ENCODE peak calls at places on chromosomes 13 and 19, in five cellular contexts. B is IMR-90, P is neuronal stem cell, G is mesendoderm, F is H1. Q is an unnamed sample.

GRCh38 chr13:93290503-93290902 is 63.9 kb downstream of the GPC6 start:
- DNase-seq in B (peak; percentile 46), P (no peak), G (no peak), F (no peak), Q (peak; percentile 3)

GRCh38 chr13:100040196-100040595 is 48.7 kb upstream of the PCCA start:
- DNase-seq in B (no peak), F (no peak), P (no peak), G (no peak), Q (no peak)

GRCh38 chr19:23345838-23346237 is 49.4 kb downstream of the ZNF91 start:
- DNase-seq in G (peak; percentile 63), B (no peak), P (no peak), F (peak; percentile 48), Q (no peak)

GRCh38 chr19:55082023-55082851 is 6.6 kb downstream of the EPS8L1 start:
- DNase-seq in B (peak; percentile 42), F (peak; percentile 74), G (peak; percentile 74), P (no peak), Q (no peak)

GRCh38 chr13:20505405-20506366 is 20.0 kb downstream of the CRYL1 start:
- DNase-seq in G (no peak), F (no peak), B (no peak), P (no peak), Q (no peak)

GRCh38 chr19:33654840-33655508 is 33.2 kb downstream of the CHST8 start:
- DNase-seq in F (no peak), G (no peak), P (no peak), B (no peak), Q (no peak)

GRCh38 chr19:17579523-17580244 is 24.2 kb downstream of the COLGALT1 start:
- DNase-seq in G (peak; percentile 90), F (peak; percentile 95), B (peak; percentile 26), P (peak; percentile 45), Q (peak; percentile 66)

GRCh38 chr13:50082426-50083283 is 67.4 kb downstream of the KCNRG start:
- DNase-seq in F (peak; percentile 62), B (peak; percentile 68), G (peak; percentile 91), P (peak; percentile 74), Q (peak; percentile 85)

GRCh38 chr19:58538257-58539168 is 5.4 kb upstream of the TRIM28 start:
- DNase-seq in P (peak; percentile 71), B (no peak), G (peak; percentile 94), F (peak; percentile 88), Q (no peak)

GRCh38 chr19:6084821-6085220 is 25.5 kb downstream of the RFX2 start:
- DNase-seq in F (no peak), B (no peak), P (no peak), G (no peak), Q (no peak)
- H2BK5ac ChIP-seq in F (no peak overlapping the region), B (no peak overlapping the region), P (no peak overlapping the region), G (no peak overlapping the region), Q (no peak overlapping the region)

GRCh38 chr13:51955841-51956603 is 55.2 kb downstream of the ATP7B start:
- DNase-seq in G (peak; percentile 20), F (no peak), P (no peak), B (no peak), Q (no peak)

GRCh38 chr13:51946163-51946669 is 65.0 kb downstream of the ATP7B start:
- DNase-seq in P (no peak), B (no peak), F (no peak), G (no peak), Q (no peak)

GRCh38 chr13:51955281-51955771 is 55.9 kb downstream of the ATP7B start:
- DNase-seq in B (no peak), F (no peak), P (no peak), G (no peak), Q (no peak)

GRCh38 chr13:51953347-51953746 is 57.9 kb downstream of the ATP7B start:
- DNase-seq in P (no peak), F (no peak), B (no peak), G (no peak), Q (no peak)

DNA sequence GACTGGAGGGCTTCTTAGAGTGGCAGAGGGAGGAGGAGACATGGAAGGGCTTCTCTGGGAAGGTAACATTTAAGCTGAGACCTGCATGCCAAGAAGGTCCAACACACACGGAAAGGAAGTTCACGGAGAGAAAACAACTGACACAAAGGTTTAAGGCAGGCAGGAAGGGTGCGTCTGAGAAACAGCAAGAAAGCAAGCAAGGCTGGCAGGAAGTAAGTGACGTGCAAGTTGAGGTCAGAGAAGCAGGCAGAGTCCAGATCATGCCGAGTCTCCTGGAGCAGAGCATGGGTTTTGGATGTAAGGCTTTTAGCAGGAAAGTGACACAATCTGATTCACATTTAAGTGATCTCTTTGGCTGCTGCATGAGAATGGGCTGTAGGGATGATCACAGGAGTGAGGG is 60.5 kb downstream of the ATP7B start:
- DNase-seq in G (no peak), B (no peak), P (no peak), F (no peak), Q (no peak)
- H3K4me3 ChIP-seq in G (no peak overlapping the region), B (no peak overlapping the region), P (no peak overlapping the region), F (no peak overlapping the region), Q (no peak overlapping the region)

DNA sequence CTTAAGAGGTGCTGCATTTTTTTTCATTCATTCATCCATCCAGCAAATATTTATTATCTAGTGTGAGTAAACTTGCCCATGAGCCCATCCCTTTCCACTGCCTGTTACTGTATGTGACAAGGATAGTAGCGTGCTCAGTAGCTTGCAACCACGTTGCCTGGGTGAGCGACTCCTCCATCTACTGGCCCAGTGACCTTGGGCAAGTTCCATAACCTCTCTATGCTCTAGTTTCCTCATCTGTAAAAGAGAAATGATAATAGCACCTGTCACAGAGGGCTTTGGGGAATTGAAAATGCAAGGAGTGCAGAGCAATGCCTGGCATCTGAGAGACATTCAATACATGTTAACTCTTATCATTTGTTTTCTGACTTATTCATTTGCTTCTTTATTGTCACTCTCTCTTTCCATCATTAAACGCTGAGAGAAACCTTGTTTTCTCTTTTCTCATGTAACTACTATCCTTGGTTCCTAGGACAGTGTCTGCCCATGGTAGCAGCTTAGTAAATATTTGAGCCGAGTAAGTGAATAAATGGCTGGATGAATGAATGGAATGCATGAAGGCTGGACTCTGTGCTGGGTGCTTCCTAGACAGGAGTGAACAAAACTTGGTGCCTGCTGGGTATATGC is 19.9 kb downstream of the LRCH1 start:
- DNase-seq in F (no peak), P (no peak), G (no peak), B (no peak), Q (peak; percentile 26)
- H3K9ac ChIP-seq in F (no peak overlapping the region), P (no peak overlapping the region), G (no peak overlapping the region), B (no peak overlapping the region), Q (no peak overlapping the region)

GRCh38 chr19:38033658-38034150 is 126.7 kb downstream of the SIPA1L3 start:
- DNase-seq in P (no peak), G (peak; percentile 83), B (no peak), F (no peak), Q (peak; percentile 93)

GRCh38 chr19:38031423-38031770 is 124.4 kb downstream of the SIPA1L3 start:
- DNase-seq in G (no peak), B (peak; percentile 87), F (no peak), P (no peak), Q (no peak)

GRCh38 chr19:38030681-38031422 is 123.8 kb downstream of the SIPA1L3 start:
- DNase-seq in B (no peak), G (no peak), F (no peak), P (no peak), Q (no peak)

GRCh38 chr19:38032951-38033350 is 125.9 kb downstream of the SIPA1L3 start:
- DNase-seq in F (no peak), P (no peak), G (no peak), B (no peak), Q (no peak)

DNA sequence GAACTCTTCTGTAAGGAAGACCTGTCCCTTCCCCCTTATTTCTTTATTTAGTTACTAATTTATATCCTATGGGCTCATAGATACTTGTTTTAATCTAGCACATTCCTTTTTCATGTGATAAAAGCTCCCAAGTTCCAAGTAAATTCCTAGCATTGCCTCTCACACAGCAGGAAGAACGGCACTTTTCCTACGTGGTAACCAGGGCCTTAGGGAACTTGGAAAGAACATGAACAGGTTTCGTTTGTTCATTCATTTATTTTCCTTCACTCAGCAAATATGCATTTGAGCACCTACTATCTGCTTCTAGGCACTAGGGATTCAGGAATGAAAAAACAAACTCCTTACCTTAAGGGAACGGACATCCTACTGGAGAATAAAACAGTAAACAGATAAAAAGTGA is 125.1 kb downstream of the SIPA1L3 start:
- DNase-seq in P (no peak), F (no peak), B (peak; percentile 74), G (peak; percentile 57), Q (peak; percentile 74)
- H2BK5ac ChIP-seq in P (no peak overlapping the region), F (no peak overlapping the region), B (peak overlapping the region; percentile 86), G (no peak overlapping the region), Q (no peak overlapping the region)

GRCh38 chr19:2040647-2041435 is 10.2 kb downstream of the MKNK2 start:
- DNase-seq in G (no peak), P (no peak), F (no peak), B (no peak), Q (no peak)
- H3K4me3 ChIP-seq in G (no peak overlapping the region), P (peak overlapping the region; percentile 58), F (no peak overlapping the region), B (no peak overlapping the region), Q (no peak overlapping the region)

GRCh38 chr19:29715695-29716581 is 877 bp upstream of the C19orf12 start:
- DNase-seq in B (no peak), P (no peak), G (peak; percentile 50), F (no peak), Q (peak; percentile 30)

GRCh38 chr19:29714953-29715694 is at the start of gene C19orf12:
- DNase-seq in G (peak; percentile 57), F (peak; percentile 77), B (peak; percentile 23), P (peak; percentile 40), Q (peak; percentile 57)

GRCh38 chr19:29712744-29713516 is 2.1 kb downstream of the C19orf12 start:
- DNase-seq in B (no peak), P (no peak), G (peak; percentile 54), F (no peak), Q (no peak)

GRCh38 chr19:29717051-29717450 is 2.0 kb upstream of the C19orf12 start:
- DNase-seq in B (no peak), G (no peak), F (no peak), P (no peak), Q (no peak)

DNA sequence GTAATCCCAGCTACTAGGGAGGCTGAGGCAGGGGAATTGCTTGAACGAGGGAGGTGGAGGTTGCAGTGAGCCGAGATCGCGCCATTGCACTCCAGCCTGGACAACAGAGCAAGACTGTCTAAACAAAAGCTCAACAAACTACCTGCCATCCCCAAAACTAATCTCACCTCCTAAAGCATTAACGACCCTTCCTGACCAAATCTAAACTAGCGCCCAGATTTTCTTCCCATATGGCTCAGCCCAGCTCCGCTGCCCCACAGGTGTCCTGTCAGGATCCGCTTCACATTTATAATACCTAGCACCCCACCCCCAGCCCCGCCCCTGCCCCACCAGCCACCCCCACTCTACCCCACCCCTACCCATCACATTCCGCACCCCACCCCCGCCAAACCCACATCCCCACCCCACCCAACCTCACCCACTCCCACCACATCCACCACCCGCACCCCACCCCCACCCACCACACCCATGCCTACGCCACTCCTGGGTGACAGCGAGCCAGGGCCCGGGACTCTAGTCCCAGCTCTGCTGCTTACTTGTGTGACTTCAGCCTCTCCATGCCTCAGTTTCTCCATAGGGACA is 599 bp downstream of the C19orf12 start:
- DNase-seq in G (no peak), F (no peak), B (no peak), P (no peak), Q (no peak)
- H3K9ac ChIP-seq in G (peak overlapping the region; percentile 83), F (no peak overlapping the region), B (peak overlapping the region; percentile 96), P (peak overlapping the region; percentile 84), Q (peak overlapping the region; percentile 99)

DNA sequence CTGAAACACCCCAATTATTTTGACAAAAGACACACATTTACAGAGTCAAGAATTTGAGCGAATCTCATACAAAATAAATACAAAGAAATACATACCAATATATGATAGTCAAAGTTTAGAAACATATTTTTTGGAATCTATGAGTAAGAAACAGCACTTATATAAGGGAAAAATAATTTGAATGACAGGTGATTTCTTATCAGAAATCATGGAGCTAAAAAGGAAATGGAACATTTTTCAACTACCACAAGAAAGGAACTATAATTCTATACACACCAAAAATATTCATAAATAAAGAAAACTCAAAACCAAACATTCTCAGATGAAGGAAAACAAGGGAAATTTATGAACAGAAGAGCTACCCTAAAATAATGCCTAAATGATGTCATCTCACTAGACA is 1226.6 kb downstream of the PCDH9 start:
- DNase-seq in F (no peak), P (no peak), G (no peak), B (no peak), Q (no peak)
- H2BK5ac ChIP-seq in F (no peak overlapping the region), P (no peak overlapping the region), G (no peak overlapping the region), B (no peak overlapping the region), Q (no peak overlapping the region)